ENCODE peak calls at places on chromosomes 4 and X, in seven cellular contexts. E is epithelial cell of proximal tubule, N is body of pancreas, H is hepatocyte, S is coronary artery, X is AG10803, C is cardiac fibroblast. J is an unnamed sample.

GRCh38 chr4:170089743-170090666 is at the start of gene AADAT:
- DNase-seq in E (no peak), N (peak), H (peak), S (peak), X (peak), C (peak), J (peak)

GRCh38 chr4:120633810-120634209 is 288.7 kb downstream of the PRDM5 start:
- DNase-seq in E (no peak), N (no peak), H (no peak), S (no peak), X (peak), C (peak), J (no peak)

GRCh38 chr4:113292371-113293042 is 243.1 kb downstream of the ANK2 start:
- DNase-seq in E (no peak), N (no peak), H (peak), S (no peak), X (peak), C (no peak), J (no peak)

GRCh38 chrX:151828434-151829080 is 84.1 kb upstream of the MAGEA4 start:
- DNase-seq in E (no peak), N (no peak), H (no peak), S (no peak), X (no peak), C (peak), J (no peak)

GRCh38 chr4:95379633-95380032 is 169.1 kb downstream of the UNC5C start:
- DNase-seq in E (no peak), N (no peak), H (no peak), S (no peak), X (no peak), C (no peak), J (no peak)

GRCh38 chrX:119784747-119785446 is 6.5 kb downstream of the RPL39 start:
- DNase-seq in E (no peak), N (peak), H (no peak), S (no peak), X (peak), C (peak), J (no peak)

GRCh38 chrX:134911348-134911747 is 79.4 kb upstream of the SMIM10 start:
- DNase-seq in E (no peak), N (no peak), H (no peak), S (no peak), X (no peak), C (no peak), J (no peak)

GRCh38 chr4:168765726-168766125 is 244.3 kb downstream of the CBR4 start:
- DNase-seq in E (no peak), N (no peak), H (no peak), S (no peak), X (peak), C (peak), J (no peak)

GRCh38 chrX:131841496-131842410 is 181.3 kb upstream of the STK26 start:
- DNase-seq in E (no peak), N (peak), H (peak), S (no peak), X (peak), C (peak), J (peak)

GRCh38 chr4:2818351-2818939 is 25.2 kb upstream of the ADD1 start:
- DNase-seq in E (no peak), N (no peak), H (peak), S (no peak), X (no peak), C (no peak), J (no peak)

GRCh38 chrX:1448793-1449580 is 3.7 kb downstream of the ASMTL start:
- DNase-seq in E (no peak), N (peak), H (no peak), S (peak), X (no peak), C (no peak), J (no peak)

GRCh38 chr4:98448923-98449322 is 187.7 kb downstream of the RAP1GDS1 start:
- DNase-seq in E (no peak), N (no peak), H (no peak), S (no peak), X (no peak), C (no peak), J (no peak)

GRCh38 chrX:123339201-123339905 is 155.3 kb downstream of the GRIA3 start:
- DNase-seq in E (no peak), N (no peak), H (peak), S (no peak), X (peak), C (peak), J (no peak)

GRCh38 chrX:139094671-139095592 is 383.4 kb upstream of the FGF13 start:
- DNase-seq in E (peak), N (no peak), H (peak), S (no peak), X (peak), C (no peak), J (no peak)

GRCh38 chr4:13994016-13994415 is 366.5 kb upstream of the BOD1L1 start:
- DNase-seq in E (no peak), N (no peak), H (no peak), S (no peak), X (no peak), C (no peak), J (no peak)

GRCh38 chr4:107247738-107248137 is 211.6 kb upstream of the DKK2 start:
- DNase-seq in E (no peak), N (no peak), H (peak), S (no peak), X (peak), C (no peak), J (no peak)

GRCh38 chrX:72131317-72132294 is at the start of gene RTL5:
- DNase-seq in E (no peak), N (peak), H (peak), S (peak), X (peak), C (peak), J (peak)

GRCh38 chrX:49120104-49120503 is 3.4 kb downstream of the GPKOW start:
- DNase-seq in E (no peak), N (no peak), H (no peak), S (no peak), X (no peak), C (peak), J (no peak)

GRCh38 chrX:124033821-124034220 is 72.3 kb downstream of the STAG2 start:
- DNase-seq in E (no peak), N (no peak), H (no peak), S (no peak), X (peak), C (peak), J (no peak)

GRCh38 chr4:116018831-116019230 is 905.4 kb upstream of the NDST4 start:
- DNase-seq in E (no peak), N (no peak), H (no peak), S (no peak), X (no peak), C (no peak), J (no peak)

GRCh38 chr4:150242820-150243458 is 164.7 kb downstream of the DCLK2 start:
- DNase-seq in E (no peak), N (peak), H (peak), S (no peak), X (peak), C (peak), J (no peak)

GRCh38 chr4:40699648-40700047 is 50.1 kb upstream of the NSUN7 start:
- DNase-seq in E (no peak), N (no peak), H (no peak), S (no peak), X (peak), C (peak), J (no peak)

GRCh38 chr4:169770411-169770810 is 12.7 kb upstream of the HPF1 start:
- DNase-seq in E (no peak), N (no peak), H (no peak), S (no peak), X (peak), C (no peak), J (no peak)

GRCh38 chr4:173937871-173938270 is 345.6 kb downstream of the FBXO8 start:
- DNase-seq in E (no peak), N (no peak), H (no peak), S (no peak), X (no peak), C (peak), J (no peak)

GRCh38 chr4:1971456-1972200 is 37.1 kb downstream of the NELFA start:
- DNase-seq in E (no peak), N (no peak), H (no peak), S (no peak), X (no peak), C (no peak), J (no peak)

GRCh38 chr4:19987746-19988145 is 264.0 kb upstream of the SLIT2 start:
- DNase-seq in E (peak), N (no peak), H (no peak), S (no peak), X (peak), C (peak), J (no peak)

GRCh38 chr4:35591035-35591434 is 653.3 kb downstream of the ARAP2 start:
- DNase-seq in E (no peak), N (no peak), H (no peak), S (no peak), X (no peak), C (no peak), J (no peak)

GRCh38 chr4:185685804-185686203 is 126.2 kb downstream of the SORBS2 start:
- DNase-seq in E (no peak), N (no peak), H (no peak), S (no peak), X (peak), C (peak), J (no peak)

GRCh38 chr4:107751670-107752069 is 31.6 kb upstream of the PAPSS1 start:
- DNase-seq in E (no peak), N (no peak), H (no peak), S (no peak), X (no peak), C (peak), J (no peak)

GRCh38 chr4:106541253-106541652 is 172.7 kb upstream of the GIMD1 start:
- DNase-seq in E (no peak), N (no peak), H (no peak), S (no peak), X (peak), C (peak), J (no peak)

GRCh38 chr4:34318773-34319172 is 1925.5 kb downstream of the ARAP2 start:
- DNase-seq in E (no peak), N (no peak), H (no peak), S (no peak), X (no peak), C (no peak), J (no peak)

GRCh38 chr4:34328939-34329338 is 1915.4 kb downstream of the ARAP2 start:
- DNase-seq in E (no peak), N (no peak), H (no peak), S (no peak), X (no peak), C (no peak), J (no peak)

DNA sequence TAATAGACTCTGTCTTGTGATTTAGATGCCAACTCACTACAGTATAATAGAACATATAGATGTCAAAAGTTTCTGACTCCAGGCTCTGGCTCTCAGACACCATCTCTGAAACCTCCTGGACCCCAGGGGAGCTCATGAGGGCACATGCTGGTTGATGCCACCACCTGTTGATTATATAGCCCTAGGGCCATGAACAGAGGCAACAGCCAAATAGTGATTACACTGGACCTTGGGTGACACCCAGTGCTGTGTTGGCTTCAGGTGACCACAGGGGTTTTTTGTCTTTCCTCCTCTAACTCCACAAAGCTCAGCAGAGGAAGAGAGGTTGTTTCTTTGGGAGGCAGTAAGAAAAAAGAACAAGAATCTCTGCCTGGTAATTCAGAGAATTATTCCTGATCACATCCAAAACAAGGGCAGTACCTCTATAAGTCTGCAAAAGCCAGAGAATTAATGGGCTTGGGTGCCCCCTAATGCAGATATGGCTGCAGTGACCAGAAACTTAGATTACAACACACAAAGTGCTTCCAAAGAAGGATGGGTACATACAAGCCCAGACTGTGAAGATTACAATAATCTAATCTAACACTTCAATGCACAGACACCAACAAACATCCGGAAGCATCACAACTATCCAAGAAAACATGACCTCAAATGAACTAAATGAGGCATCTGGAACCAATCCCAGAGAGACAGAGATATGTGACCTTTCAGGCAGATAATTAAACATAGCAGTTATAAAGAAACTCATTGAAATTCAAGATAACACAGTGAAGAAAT is 1920.6 kb downstream of the ARAP2 start:
- DNase-seq in E (no peak), N (no peak), H (no peak), S (no peak), X (peak), C (peak), J (no peak)
- TF ChIP-seq CTCF in E (peak), N (no peak), H (no peak), S (no peak), X (peak), C (peak), J (no peak)

DNA sequence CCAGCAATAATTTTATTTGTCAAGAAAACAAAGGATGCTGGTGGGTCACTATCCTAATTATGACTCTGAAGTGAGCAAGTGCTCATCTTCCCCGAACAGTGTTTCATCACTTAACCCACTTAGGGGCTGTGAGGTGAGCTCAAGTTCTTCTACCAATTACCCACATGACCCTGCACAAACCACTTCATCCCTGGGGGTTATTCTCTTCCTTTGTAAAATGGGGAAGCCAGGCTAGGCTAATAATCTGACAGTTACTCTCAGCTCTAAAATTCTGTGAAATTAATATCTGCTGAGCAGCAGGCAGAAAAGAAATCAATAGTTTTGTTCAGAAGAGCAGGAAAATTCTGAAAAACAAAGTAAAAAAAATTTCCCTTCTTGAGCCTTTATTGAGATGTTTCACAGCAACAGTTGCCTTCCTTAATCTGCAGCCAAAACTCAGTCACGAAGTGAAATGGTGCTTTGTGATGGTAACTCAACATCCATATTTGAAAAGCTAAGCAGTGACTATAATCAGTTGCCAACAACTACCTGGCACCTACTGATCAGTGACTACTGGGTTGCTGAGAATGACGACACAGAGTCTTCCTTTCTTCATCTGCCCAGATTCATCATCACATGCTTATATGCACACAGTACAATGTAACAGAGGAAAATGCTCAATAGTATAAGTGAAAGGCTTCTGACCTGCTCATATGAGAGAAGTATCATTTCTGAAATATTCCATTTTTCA is 24.1 kb downstream of the ATP8A1 start:
- DNase-seq in E (no peak), N (no peak), H (no peak), S (no peak), X (no peak), C (no peak), J (no peak)
- H3K4me3 ChIP-seq in E (no peak), N (no peak), H (no peak), S (no peak), X (no peak), C (no peak), J (no peak)

GRCh38 chr4:184471872-184472539 is 2.3 kb downstream of the IRF2 start:
- DNase-seq in E (no peak), N (no peak), H (peak), S (no peak), X (peak), C (no peak), J (no peak)
- TF ChIP-seq CTCF in E (peak), N (no peak), H (peak), S (no peak), X (peak), C (no peak), J (no peak)

DNA sequence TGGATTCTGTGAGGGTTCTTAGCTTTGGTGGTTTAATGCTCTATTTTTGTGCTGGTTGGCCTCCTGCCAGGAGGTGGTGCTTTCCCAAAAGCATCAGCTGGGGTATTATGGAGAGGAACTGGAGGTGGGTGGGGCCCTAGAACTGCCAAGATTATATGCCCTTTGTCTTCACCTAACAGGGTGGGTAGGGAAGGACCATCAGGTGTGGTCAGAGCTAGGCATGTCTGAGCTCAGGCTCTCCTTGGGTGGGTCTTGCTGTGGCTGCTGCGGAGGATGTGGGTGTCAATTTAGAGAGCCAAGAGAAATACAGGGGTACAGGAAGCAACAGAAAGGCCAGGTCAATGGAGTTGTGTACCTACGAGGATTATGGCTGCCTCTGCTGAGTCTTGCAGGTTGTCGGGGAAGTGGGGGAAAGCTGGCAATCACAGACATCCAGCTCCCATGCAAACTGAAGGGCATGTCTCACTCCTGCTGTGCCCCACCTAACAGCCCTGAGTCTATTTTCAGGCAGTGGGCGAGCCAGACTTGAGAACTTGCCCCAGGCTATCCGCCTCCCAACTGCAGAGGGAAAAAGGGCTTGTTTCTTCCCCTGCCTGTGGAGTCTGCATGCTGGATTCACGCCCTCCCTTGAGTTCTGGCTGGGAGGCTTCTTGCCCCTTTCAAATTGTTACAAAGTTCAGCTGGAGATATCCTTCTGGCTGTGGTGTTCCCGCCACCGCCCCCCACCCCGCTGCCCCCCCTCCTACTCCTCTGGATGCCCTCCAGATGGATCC is 212.0 kb downstream of the COMMD8 start:
- DNase-seq in E (no peak), N (no peak), H (no peak), S (no peak), X (no peak), C (no peak), J (no peak)
- H3K4me3 ChIP-seq in E (no peak), N (no peak), H (no peak), S (no peak), X (no peak), C (no peak), J (no peak)

GRCh38 chrX:38220024-38220935 is at the start of gene SRPX:
- DNase-seq in E (no peak), N (peak), H (peak), S (no peak), X (peak), C (peak), J (no peak)
- TF ChIP-seq CTCF in E (peak), N (no peak), H (peak), S (no peak), X (peak), C (peak), J (peak)

DNA sequence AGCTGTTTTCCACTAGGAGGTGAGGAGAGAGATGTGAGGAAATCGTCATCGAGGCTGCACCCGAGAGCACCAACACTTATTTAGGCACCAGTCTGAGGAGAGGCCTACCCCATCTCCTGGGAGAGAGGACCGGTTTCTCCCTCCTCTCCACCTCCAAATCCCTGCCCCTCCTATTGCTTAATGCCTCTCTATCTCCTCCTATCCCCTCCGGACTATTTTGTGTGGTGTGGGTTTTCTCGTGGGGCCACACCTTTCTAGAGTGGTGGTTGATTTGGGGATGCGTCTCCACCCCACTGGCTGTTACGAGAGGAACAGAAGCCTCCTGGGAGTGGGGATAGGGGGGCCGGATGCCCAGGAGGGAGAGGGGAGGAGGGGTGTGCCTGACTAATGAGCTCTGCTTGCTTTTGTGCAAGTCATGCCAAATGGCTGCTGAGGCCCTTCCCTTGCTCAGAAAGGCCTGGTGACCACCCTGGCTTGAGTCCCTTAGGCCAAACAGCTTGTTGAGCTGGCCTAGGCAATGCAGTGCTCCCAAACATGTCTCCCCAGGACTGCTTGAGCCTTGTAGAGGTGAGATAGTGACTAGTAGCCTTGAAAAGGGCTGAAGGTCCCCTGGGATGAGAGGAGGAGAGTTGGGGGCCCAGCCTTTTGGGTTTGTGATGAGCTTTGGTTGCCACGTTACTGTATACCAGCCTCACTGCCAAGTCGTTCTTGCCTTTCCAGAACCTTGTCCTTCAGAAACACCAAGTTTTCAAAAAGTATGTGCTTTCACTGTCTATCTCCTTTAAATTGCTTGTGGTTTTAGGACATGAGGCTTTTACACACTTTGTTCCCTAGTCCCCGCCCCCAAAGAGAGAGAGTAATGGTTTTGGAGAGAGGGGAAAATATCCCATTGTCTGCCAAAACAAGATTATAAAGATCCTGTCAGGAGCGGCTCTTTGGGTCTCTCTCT is 1.2 kb downstream of the MSN start:
- DNase-seq in E (no peak), N (no peak), H (peak), S (peak), X (peak), C (peak), J (no peak)
- H3K4me3 ChIP-seq in E (peak), N (peak), H (peak), S (peak), X (peak), C (peak), J (peak)

J was measured in LNCaP clone FGC.